ENCODE peak calls at places on chromosomes 16 and 17, in nine cellular contexts. H, K, U, G, R, O, C, N and F are unnamed samples.

GRCh38 chr16:68068926-68069325 is 16.2 kb upstream of the NFATC3 start:
- DNase-seq in C (no peak), H (no peak), K (no peak), U (no peak), O (no peak), G (no peak), N (no peak), R (no peak), F (no peak)

GRCh38 chr16:70653406-70653805 is 7.0 kb downstream of the IL34 start:
- DNase-seq in R (no peak), C (no peak), G (no peak), N (no peak), U (no peak), H (no peak), O (no peak), K (no peak), F (no peak)

GRCh38 chr16:57592591-57593003 is 35.8 kb upstream of the ADGRG1 start:
- DNase-seq in R (no peak), O (no peak), N (peak), H (no peak), U (no peak), C (no peak), K (no peak), G (no peak), F (no peak)

GRCh38 chr17:50348522-50349240 is 2.8 kb downstream of the XYLT2 start:
- DNase-seq in H (no peak), U (no peak), R (no peak), C (no peak), O (no peak), K (no peak), G (peak), N (no peak), F (no peak)

GRCh38 chr16:9521749-9522370 is 430.4 kb downstream of the HAPSTR1 start:
- DNase-seq in N (no peak), K (no peak), U (no peak), O (peak), G (no peak), C (no peak), H (no peak), R (peak), F (no peak)

GRCh38 chr16:1334739-1335138 is 1.3 kb downstream of the BAIAP3 start:
- DNase-seq in G (no peak), O (no peak), U (no peak), N (no peak), C (no peak), K (no peak), R (no peak), H (no peak), F (no peak)

GRCh38 chr16:20910781-20911321 is 10.3 kb downstream of the LYRM1 start:
- DNase-seq in C (no peak), U (peak), R (no peak), O (no peak), N (no peak), G (peak), K (no peak), H (no peak), F (no peak)

GRCh38 chr17:67800495-67800928 is 24.8 kb upstream of the BPTF start:
- DNase-seq in G (peak), O (peak), N (peak), K (no peak), H (peak), U (peak), C (peak), R (peak), F (peak)

GRCh38 chr17:8726477-8726876 is 18.2 kb downstream of the CCDC42 start:
- DNase-seq in O (no peak), H (no peak), K (no peak), N (no peak), U (no peak), C (no peak), R (no peak), G (no peak), F (no peak)

GRCh38 chr17:32835291-32835761 is 41.6 kb downstream of the MYO1D start:
- DNase-seq in R (no peak), N (no peak), K (no peak), C (no peak), U (no peak), H (no peak), O (no peak), G (no peak), F (no peak)

GRCh38 chr17:53032861-53033271 is 789.9 kb upstream of the KIF2B start:
- DNase-seq in K (no peak), U (peak), N (peak), H (no peak), R (peak), C (peak), G (peak), O (peak), F (no peak)

GRCh38 chr17:82246365-82247174 is 17.7 kb downstream of the SLC16A3 start:
- DNase-seq in O (no peak), U (peak), N (peak), G (peak), C (no peak), K (peak), H (no peak), R (no peak), F (no peak)

GRCh38 chr17:72671034-72671433 is 421.5 kb downstream of the SLC39A11 start:
- DNase-seq in O (no peak), C (no peak), H (no peak), G (no peak), U (no peak), K (no peak), N (no peak), R (no peak), F (no peak)

GRCh38 chr16:68408967-68409366 is 39.3 kb downstream of the SMPD3 start:
- DNase-seq in K (no peak), H (no peak), C (no peak), R (peak), O (peak), U (no peak), G (no peak), N (no peak), F (no peak)

GRCh38 chr17:57445051-57445450 is 188.7 kb downstream of the MSI2 start:
- DNase-seq in U (no peak), G (no peak), H (no peak), K (no peak), C (no peak), N (no peak), O (no peak), R (peak), F (no peak)

GRCh38 chr17:50560185-50560824 is at the start of gene CACNA1G:
- DNase-seq in G (peak), C (peak), H (peak), K (peak), N (peak), U (peak), R (peak), O (peak), F (peak)

GRCh38 chr16:14475370-14476139 is 154.5 kb downstream of the PARN start:
- DNase-seq in U (no peak), C (no peak), O (no peak), N (peak), H (no peak), K (no peak), R (no peak), G (peak), F (no peak)

GRCh38 chr16:48231675-48232214 is 12.4 kb upstream of the LONP2 start:
- DNase-seq in R (peak), O (peak), K (no peak), N (peak), G (peak), H (peak), C (peak), U (peak), F (no peak)

GRCh38 chr16:19410435-19411153 is 7.1 kb upstream of the TMC5 start:
- DNase-seq in H (no peak), O (peak), K (no peak), N (peak), C (no peak), G (peak), R (peak), U (peak), F (peak)

GRCh38 chr16:57694556-57695377 is at the start of gene DRC7:
- DNase-seq in C (peak), U (peak), O (peak), G (peak), N (peak), R (peak), K (no peak), H (no peak), F (peak)

GRCh38 chr16:13392341-13392740 is 490.9 kb downstream of the SHISA9 start:
- DNase-seq in O (no peak), G (no peak), N (no peak), U (no peak), R (peak), H (no peak), C (peak), K (no peak), F (no peak)

GRCh38 chr17:65100316-65101140 is 36.6 kb upstream of the RGS9 start:
- DNase-seq in U (peak), H (peak), G (peak), K (peak), N (peak), C (peak), O (peak), R (peak), F (peak)

GRCh38 chr17:49074851-49075540 is 57.6 kb upstream of the B4GALNT2 start:
- DNase-seq in O (no peak), G (no peak), H (no peak), K (no peak), U (peak), C (no peak), R (no peak), N (no peak), F (no peak)

GRCh38 chr16:67942200-67942509 is 1.8 kb downstream of the LCAT start:
- DNase-seq in K (no peak), R (peak), G (peak), U (peak), C (peak), N (no peak), O (peak), H (no peak), F (no peak)

GRCh38 chr16:70571623-70572022 is 48.0 kb downstream of the SF3B3 start:
- DNase-seq in N (no peak), G (no peak), U (no peak), R (no peak), O (no peak), C (no peak), K (no peak), H (no peak), F (no peak)

GRCh38 chr16:86864586-86864985 is 286.2 kb downstream of the FOXL1 start:
- DNase-seq in N (no peak), R (no peak), U (no peak), O (no peak), G (no peak), K (no peak), H (no peak), C (no peak), F (no peak)

GRCh38 chr17:50117202-50118040 is 12.5 kb downstream of the SAMD14 start:
- DNase-seq in K (peak), C (peak), N (peak), G (peak), O (peak), R (peak), U (peak), H (no peak), F (peak)

GRCh38 chr16:11685844-11686618 is 17.8 kb downstream of the SNN start:
- DNase-seq in H (no peak), N (no peak), G (peak), O (no peak), U (no peak), R (no peak), K (no peak), C (no peak), F (no peak)

GRCh38 chr16:19085679-19086200 is 18.3 kb downstream of the COQ7 start:
- DNase-seq in H (no peak), O (no peak), C (no peak), G (peak), U (peak), K (no peak), R (peak), N (no peak), F (no peak)

GRCh38 chr17:35132816-35133550 is 9.1 kb downstream of the NLE1 start:
- DNase-seq in C (no peak), H (no peak), U (no peak), N (no peak), K (no peak), R (no peak), G (no peak), O (no peak), F (no peak)

GRCh38 chr17:35132099-35132498 is 10.0 kb downstream of the NLE1 start:
- DNase-seq in C (no peak), N (no peak), U (no peak), G (no peak), K (no peak), R (no peak), O (no peak), H (no peak), F (no peak)

GRCh38 chr17:35130392-35130791 is 9.0 kb downstream of the FNDC8 start:
- DNase-seq in O (no peak), C (no peak), N (no peak), K (no peak), H (no peak), U (no peak), R (no peak), G (no peak), F (no peak)

GRCh38 chr17:35138218-35138617 is 3.9 kb downstream of the NLE1 start:
- DNase-seq in H (no peak), N (no peak), U (no peak), G (no peak), C (no peak), O (no peak), K (no peak), R (no peak), F (no peak)

DNA sequence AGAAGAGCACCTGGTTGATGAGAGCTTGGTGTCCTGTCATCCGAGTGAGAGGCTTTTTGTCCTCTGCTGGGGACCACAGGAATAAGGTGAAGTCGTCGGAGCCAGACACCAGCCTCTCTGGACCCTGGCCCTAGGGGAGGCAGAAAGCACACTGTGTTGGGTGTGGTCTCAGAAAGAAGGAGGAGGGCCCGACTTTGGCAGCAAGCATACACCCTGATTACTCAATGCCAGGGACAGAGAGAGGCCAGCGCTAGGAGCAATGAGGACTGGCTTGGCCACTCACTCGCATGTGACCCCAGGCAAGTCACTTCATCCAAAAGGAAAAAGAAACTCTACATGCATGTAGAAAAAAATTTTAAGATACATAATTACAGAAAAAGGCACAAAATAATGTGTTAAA is 6.8 kb downstream of the NLE1 start:
- DNase-seq in G (no peak), K (no peak), R (no peak), H (no peak), U (no peak), C (no peak), O (no peak), N (no peak), F (no peak)
- H3K27ac ChIP-seq in G (no peak), K (no peak), R (no peak), H (no peak), U (no peak), C (no peak), O (no peak), N (no peak), F (no peak)

GRCh38 chr16:29894352-29894751 is 5.0 kb downstream of the SEZ6L2 start:
- DNase-seq in N (no peak), C (no peak), U (no peak), R (no peak), G (no peak), O (no peak), K (no peak), H (no peak), F (no peak)

GRCh38 chr16:29891525-29892457 is 7.6 kb downstream of the SEZ6L2 start:
- DNase-seq in H (no peak), O (no peak), C (no peak), R (no peak), G (no peak), N (no peak), K (no peak), U (peak), F (no peak)

GRCh38 chr16:29896841-29897240 is 2.5 kb downstream of the SEZ6L2 start:
- DNase-seq in C (no peak), K (no peak), R (no peak), H (no peak), G (no peak), U (no peak), N (no peak), O (no peak), F (no peak)

GRCh38 chr16:29892458-29892813 is 6.9 kb downstream of the SEZ6L2 start:
- DNase-seq in N (no peak), K (no peak), U (no peak), H (no peak), G (no peak), R (no peak), C (no peak), O (no peak), F (no peak)

DNA sequence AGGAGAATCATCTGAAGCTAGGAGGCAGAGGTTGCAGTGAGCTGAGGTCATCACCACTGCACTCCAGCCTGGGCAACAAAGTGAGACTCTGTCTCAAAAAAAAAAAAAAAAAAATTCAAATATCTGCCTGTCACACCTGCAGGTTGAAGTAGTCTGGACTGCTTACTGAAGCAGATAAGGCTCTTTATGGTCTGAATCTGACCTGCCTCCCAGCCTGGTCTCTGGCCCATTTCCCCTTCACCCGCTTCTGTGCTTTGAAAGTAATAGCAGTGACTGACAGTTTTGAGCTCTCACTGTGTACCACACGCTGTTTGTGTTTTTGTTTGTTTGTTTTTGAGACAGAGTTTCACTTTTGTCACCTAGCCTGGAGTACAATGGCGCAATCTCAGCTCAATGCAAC is 5.8 kb downstream of the SEZ6L2 start:
- DNase-seq in U (no peak), N (no peak), C (no peak), O (no peak), R (no peak), H (no peak), G (no peak), K (no peak), F (no peak)
- H3K27ac ChIP-seq in U (no peak), N (no peak), C (no peak), O (no peak), R (no peak), H (no peak), G (no peak), K (no peak), F (no peak)

DNA sequence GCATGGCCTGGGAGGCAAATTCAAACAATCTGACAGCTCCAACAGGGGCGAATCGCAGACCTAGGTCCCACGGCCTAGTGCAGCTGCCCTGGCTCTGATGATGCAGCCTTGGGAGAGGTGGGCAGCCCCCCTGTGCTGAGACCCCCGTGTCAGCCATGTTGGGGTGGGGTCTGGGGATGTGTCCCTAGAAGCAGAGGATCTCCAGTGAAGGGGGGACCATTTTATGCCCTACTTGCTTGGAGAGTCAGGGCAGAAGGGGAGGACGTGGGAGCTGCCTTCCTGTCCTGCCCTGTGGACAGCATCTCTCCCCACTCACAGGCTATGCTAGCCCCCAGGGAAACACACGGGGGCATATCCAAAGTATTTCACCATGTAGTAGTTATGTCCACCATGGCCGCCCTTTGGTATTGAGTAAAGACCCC is 13.5 kb downstream of the GLIS2 start:
- DNase-seq in K (no peak), C (no peak), R (no peak), O (no peak), H (no peak), G (no peak), N (no peak), U (no peak), F (peak)
- H3K27ac ChIP-seq in K (peak), C (no peak), R (no peak), O (no peak), H (peak), G (no peak), N (no peak), U (peak), F (peak)

GRCh38 chr17:80034654-80034976 is 1.1 kb downstream of the TBC1D16 start:
- DNase-seq in G (no peak), U (no peak), R (no peak), C (no peak), O (no peak), N (no peak), K (no peak), H (no peak), F (no peak)
- H3K27ac ChIP-seq in G (peak), U (no peak), R (no peak), C (no peak), O (no peak), N (no peak), K (peak), H (peak), F (peak)

GRCh38 chr16:4212934-4213296 is 29.0 kb downstream of the SRL start:
- DNase-seq in N (no peak), K (no peak), O (no peak), U (peak), G (peak), R (no peak), H (no peak), C (no peak), F (no peak)
- H3K27ac ChIP-seq in N (no peak), K (no peak), O (no peak), U (peak), G (peak), R (no peak), H (peak), C (no peak), F (peak)

DNA sequence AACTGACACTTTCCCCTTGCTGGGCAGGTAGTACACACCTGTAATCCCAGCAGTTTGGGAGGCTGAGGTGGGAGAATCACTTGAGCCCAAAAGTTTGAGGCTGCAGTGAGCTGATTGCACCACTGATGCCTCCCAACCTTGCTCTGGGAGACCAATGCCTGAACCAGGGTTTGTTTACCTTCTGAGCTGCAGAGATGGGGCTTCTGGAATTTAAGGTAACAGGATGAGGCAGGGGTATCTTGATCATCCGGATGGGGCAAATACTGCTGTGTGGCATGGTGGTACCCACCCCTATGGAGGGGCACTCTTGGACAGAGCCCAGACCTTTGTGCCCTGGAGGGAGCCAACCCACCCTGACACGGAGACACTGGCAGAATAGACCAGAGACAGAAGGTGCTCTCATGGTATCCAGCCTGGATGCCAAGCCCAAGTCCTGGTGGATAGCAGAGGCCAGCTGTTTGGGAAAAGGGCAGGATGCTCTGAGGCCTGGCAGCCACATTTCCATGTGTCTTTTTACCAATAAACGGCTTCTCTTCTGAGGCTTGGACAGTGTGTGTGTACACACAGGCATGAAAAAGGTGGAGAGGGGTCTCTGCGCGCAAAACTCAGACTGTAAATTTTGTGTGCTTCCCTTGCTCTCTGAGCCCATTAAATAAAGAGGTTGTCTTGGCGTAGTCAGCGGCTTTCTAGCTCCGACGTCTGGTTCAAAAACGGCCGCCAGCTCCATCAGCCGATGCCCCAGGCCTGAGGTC is 4.4 kb downstream of the ZNF48 start:
- DNase-seq in U (no peak), C (no peak), K (no peak), R (peak), N (no peak), G (peak), H (no peak), O (no peak), F (no peak)
- H3K27ac ChIP-seq in U (peak), C (no peak), K (peak), R (peak), N (peak), G (peak), H (peak), O (peak), F (peak)

GRCh38 chr17:80002242-80002641 is 33.4 kb downstream of the TBC1D16 start:
- DNase-seq in U (no peak), C (no peak), K (no peak), O (no peak), H (no peak), G (no peak), N (no peak), R (no peak), F (no peak)
- H3K27ac ChIP-seq in U (no peak), C (no peak), K (no peak), O (no peak), H (no peak), G (no peak), N (no peak), R (no peak), F (no peak)